ENCODE peak calls at places on chromosomes 4 and X, in five cellular contexts. One of them, this sample, is unnamed.
A peak's percentile ranks its signal among the peaks of the same experiment; 100 is the strongest.

GRCh38 chrX:46626566-46626965 is 53.0 kb downstream of the CHST7 start:
- DNase-seq in IMR-90: no peak
- DNase-seq in neural progenitor cell: no peak
- DNase-seq in Karpas-422: no peak
- DNase-seq in aorta: no peak
- DNase-seq in this sample: no peak

GRCh38 chr4:1608821-1609500 is 75.2 kb downstream of the FAM53A start:
- DNase-seq in IMR-90: no peak
- DNase-seq in neural progenitor cell: no peak
- DNase-seq in Karpas-422: no peak
- DNase-seq in aorta: peak; percentile 69
- DNase-seq in this sample: no peak

GRCh38 chr4:124030038-124030638 is 633.5 kb downstream of the SPRY1 start:
- DNase-seq in Karpas-422: no peak
- DNase-seq in IMR-90: no peak
- DNase-seq in neural progenitor cell: peak; percentile 20
- DNase-seq in aorta: no peak
- DNase-seq in this sample: no peak

GRCh38 chr4:175290401-175290800 is 372.2 kb downstream of the ADAM29 start:
- DNase-seq in neural progenitor cell: no peak
- DNase-seq in Karpas-422: no peak
- DNase-seq in IMR-90: peak; percentile 64
- DNase-seq in aorta: no peak
- DNase-seq in this sample: no peak

GRCh38 chrX:129842510-129843208 is 1.0 kb downstream of the ZDHHC9 start:
- DNase-seq in aorta: peak; percentile 77
- DNase-seq in IMR-90: peak; percentile 49
- DNase-seq in neural progenitor cell: peak; percentile 14
- DNase-seq in Karpas-422: peak; percentile 57
- DNase-seq in this sample: peak; percentile 5

GRCh38 chrX:101223226-101223625 is 3.6 kb downstream of the DRP2 start:
- DNase-seq in Karpas-422: no peak
- DNase-seq in IMR-90: no peak
- DNase-seq in neural progenitor cell: no peak
- DNase-seq in aorta: no peak
- DNase-seq in this sample: no peak

GRCh38 chrX:54640721-54641120 is 110.7 kb downstream of the GNL3L start:
- DNase-seq in aorta: no peak
- DNase-seq in neural progenitor cell: no peak
- DNase-seq in Karpas-422: no peak
- DNase-seq in IMR-90: no peak
- DNase-seq in this sample: no peak

GRCh38 chr4:65893957-65894755 is 223.9 kb upstream of the EPHA5 start:
- DNase-seq in Karpas-422: no peak
- DNase-seq in neural progenitor cell: no peak
- DNase-seq in IMR-90: no peak
- DNase-seq in aorta: no peak
- DNase-seq in this sample: peak; percentile 8

GRCh38 chr4:178689926-178690325 is 1247.7 kb upstream of the AGA start:
- DNase-seq in IMR-90: no peak
- DNase-seq in aorta: no peak
- DNase-seq in neural progenitor cell: peak; percentile 79
- DNase-seq in Karpas-422: no peak
- DNase-seq in this sample: no peak

GRCh38 chr4:28444886-28445496 is 1584.3 kb downstream of the STIM2 start:
- DNase-seq in neural progenitor cell: no peak
- DNase-seq in Karpas-422: no peak
- DNase-seq in IMR-90: peak; percentile 56
- DNase-seq in aorta: no peak
- DNase-seq in this sample: no peak

GRCh38 chr4:138588501-138588900 is 346.4 kb upstream of the SLC7A11 start:
- DNase-seq in Karpas-422: no peak
- DNase-seq in neural progenitor cell: no peak
- DNase-seq in IMR-90: no peak
- DNase-seq in aorta: no peak
- DNase-seq in this sample: no peak

GRCh38 chr4:105714071-105714521 is 5.5 kb downstream of the GSTCD start:
- DNase-seq in neural progenitor cell: no peak
- DNase-seq in Karpas-422: peak; percentile 94
- DNase-seq in IMR-90: no peak
- DNase-seq in aorta: no peak
- DNase-seq in this sample: peak; percentile 6

GRCh38 chrX:144896323-144896722 is 351.0 kb upstream of the SPANXN1 start:
- DNase-seq in IMR-90: no peak
- DNase-seq in Karpas-422: peak; percentile 58
- DNase-seq in aorta: no peak
- DNase-seq in neural progenitor cell: peak; percentile 3
- DNase-seq in this sample: no peak

GRCh38 chr4:1356181-1356998 is 9.4 kb downstream of the UVSSA start:
- DNase-seq in Karpas-422: peak; percentile 76
- DNase-seq in neural progenitor cell: peak; percentile 86
- DNase-seq in aorta: peak; percentile 87
- DNase-seq in IMR-90: peak; percentile 32
- DNase-seq in this sample: peak; percentile 82

GRCh38 chr4:101155368-101155767 is 192.0 kb downstream of the PPP3CA start:
- DNase-seq in neural progenitor cell: peak; percentile 21
- DNase-seq in aorta: no peak
- DNase-seq in Karpas-422: no peak
- DNase-seq in IMR-90: peak; percentile 75
- DNase-seq in this sample: no peak

GRCh38 chrX:110219920-110220319 is 98.0 kb downstream of the AMMECR1 start:
- DNase-seq in IMR-90: peak; percentile 69
- DNase-seq in Karpas-422: no peak
- DNase-seq in neural progenitor cell: no peak
- DNase-seq in aorta: no peak
- DNase-seq in this sample: peak; percentile 45

GRCh38 chr4:69888336-69888735 is 28.4 kb upstream of the SULT1E1 start:
- DNase-seq in neural progenitor cell: no peak
- DNase-seq in Karpas-422: no peak
- DNase-seq in IMR-90: no peak
- DNase-seq in aorta: no peak
- DNase-seq in this sample: no peak

DNA sequence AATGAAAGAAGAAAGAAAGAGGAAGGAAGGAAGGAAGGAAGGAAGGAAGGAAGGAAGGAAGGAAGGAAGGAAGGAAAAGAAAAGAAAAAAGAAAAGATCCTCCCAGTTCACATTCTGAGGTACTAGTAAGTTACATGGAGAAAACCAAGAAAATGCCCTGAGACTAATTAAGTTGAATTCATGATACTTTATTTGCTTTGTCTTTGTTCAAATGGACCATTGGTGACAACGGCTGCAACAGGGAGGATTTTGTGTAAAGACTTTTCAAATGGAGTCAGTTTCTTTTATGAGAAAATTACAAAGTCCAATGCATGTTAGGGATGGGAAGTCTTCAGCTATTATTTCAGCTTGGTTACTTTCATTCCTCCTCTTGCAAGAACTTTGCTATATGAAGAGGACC is 8.4 kb downstream of the VCX3A start:
- DNase-seq in neural progenitor cell: no peak
- DNase-seq in Karpas-422: no peak
- DNase-seq in IMR-90: no peak
- DNase-seq in aorta: no peak
- DNase-seq in this sample: no peak
- H3K27ac ChIP-seq in neural progenitor cell: no peak overlapping the region
- H3K27ac ChIP-seq in Karpas-422: no peak overlapping the region
- H3K27ac ChIP-seq in IMR-90: no peak overlapping the region
- H3K27ac ChIP-seq in aorta: no peak overlapping the region
- H3K27ac ChIP-seq in this sample: no peak overlapping the region

DNA sequence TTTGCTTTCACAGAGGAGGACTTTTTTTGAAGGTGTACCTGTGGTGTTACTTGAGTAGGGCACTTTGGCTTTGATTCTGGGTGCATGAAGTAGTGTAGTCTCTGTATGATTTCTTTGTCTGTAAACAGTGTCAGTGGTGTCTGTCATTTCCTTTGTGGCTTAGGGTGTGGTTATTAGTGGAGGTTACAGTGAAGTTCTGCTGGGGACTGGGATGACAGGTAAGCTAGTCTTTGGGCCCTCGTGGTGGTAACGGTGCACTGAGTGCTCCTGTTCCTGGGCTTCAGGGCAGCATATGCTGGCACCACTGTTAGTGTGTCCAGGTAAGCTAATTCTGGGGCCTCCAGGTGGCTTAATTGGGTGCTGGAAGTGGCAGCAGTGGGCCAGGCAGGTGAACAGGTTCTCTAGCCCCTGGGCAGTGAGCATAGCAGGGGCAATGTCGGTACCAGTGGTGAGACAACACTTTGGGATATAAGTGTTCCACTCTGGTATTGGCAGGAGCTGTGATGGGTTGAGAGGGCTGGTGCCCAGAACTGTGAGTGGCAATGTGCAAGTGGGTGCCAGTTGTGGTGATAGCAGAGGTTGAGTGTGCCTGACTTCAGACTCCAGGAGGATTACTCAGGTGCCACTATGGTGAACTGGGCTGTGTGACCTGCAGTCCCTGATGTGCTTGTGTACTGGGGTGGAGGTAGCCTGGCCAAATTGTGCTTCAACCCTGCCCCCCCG is 26.0 kb upstream of the VSIG1 start:
- DNase-seq in IMR-90: no peak
- DNase-seq in Karpas-422: no peak
- DNase-seq in neural progenitor cell: no peak
- DNase-seq in aorta: no peak
- DNase-seq in this sample: no peak
- H3K4me3 ChIP-seq in IMR-90: no peak overlapping the region
- H3K4me3 ChIP-seq in Karpas-422: no peak overlapping the region
- H3K4me3 ChIP-seq in neural progenitor cell: no peak overlapping the region
- H3K4me3 ChIP-seq in aorta: no peak overlapping the region
- H3K4me3 ChIP-seq in this sample: no peak overlapping the region

DNA sequence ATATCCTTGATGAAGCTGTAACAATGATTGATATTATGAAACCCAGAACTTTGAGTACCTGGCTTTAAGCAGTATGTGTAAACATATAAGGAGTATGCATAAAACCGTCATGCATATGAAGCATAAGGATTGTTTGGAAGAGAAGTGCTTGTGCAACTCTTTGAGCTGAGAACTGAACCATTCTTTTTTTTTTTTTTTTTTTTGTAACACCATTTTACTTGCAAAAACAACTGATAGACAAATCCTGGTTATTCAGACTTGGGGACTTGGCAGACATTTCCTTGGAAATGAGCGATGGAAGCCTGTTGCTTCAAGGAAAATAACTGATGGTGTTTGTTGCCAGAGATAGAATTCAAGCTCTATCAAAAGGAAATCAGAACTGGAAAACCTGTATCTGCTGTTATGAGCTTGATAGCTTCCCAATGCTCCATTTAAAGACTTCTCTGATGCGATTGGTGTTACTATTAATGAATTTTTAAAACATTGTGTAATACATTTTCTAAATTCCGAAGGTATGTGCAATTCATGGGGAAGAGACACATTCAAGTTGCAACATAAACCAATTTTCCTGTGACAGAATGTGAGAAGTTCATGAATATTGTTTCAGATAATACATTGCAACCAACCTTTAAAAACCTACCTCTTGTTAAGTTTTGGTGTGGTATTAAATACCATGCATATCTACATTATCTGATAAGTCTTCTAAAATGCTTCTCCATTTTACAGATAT is 47.0 kb upstream of the FAT1 start:
- DNase-seq in neural progenitor cell: no peak
- DNase-seq in aorta: no peak
- DNase-seq in Karpas-422: no peak
- DNase-seq in IMR-90: peak; percentile 82
- DNase-seq in this sample: no peak
- H3K27ac ChIP-seq in neural progenitor cell: no peak overlapping the region
- H3K27ac ChIP-seq in aorta: no peak overlapping the region
- H3K27ac ChIP-seq in Karpas-422: no peak overlapping the region
- H3K27ac ChIP-seq in IMR-90: peak overlapping the region; percentile 82
- H3K27ac ChIP-seq in this sample: no peak overlapping the region

GRCh38 chr4:118825799-118826198 is 10.1 kb downstream of the SEC24D start:
- DNase-seq in IMR-90: no peak
- DNase-seq in Karpas-422: no peak
- DNase-seq in aorta: no peak
- DNase-seq in neural progenitor cell: no peak
- DNase-seq in this sample: no peak

GRCh38 chr4:118824141-118824540 is 11.8 kb downstream of the SEC24D start:
- DNase-seq in Karpas-422: no peak
- DNase-seq in neural progenitor cell: no peak
- DNase-seq in IMR-90: no peak
- DNase-seq in aorta: no peak
- DNase-seq in this sample: no peak

GRCh38 chr4:118823471-118823870 is 12.5 kb downstream of the SEC24D start:
- DNase-seq in aorta: no peak
- DNase-seq in IMR-90: no peak
- DNase-seq in neural progenitor cell: no peak
- DNase-seq in Karpas-422: no peak
- DNase-seq in this sample: no peak

GRCh38 chr4:118817178-118817930 is 18.6 kb downstream of the SEC24D start:
- DNase-seq in aorta: no peak
- DNase-seq in neural progenitor cell: no peak
- DNase-seq in IMR-90: no peak
- DNase-seq in Karpas-422: no peak
- DNase-seq in this sample: no peak

DNA sequence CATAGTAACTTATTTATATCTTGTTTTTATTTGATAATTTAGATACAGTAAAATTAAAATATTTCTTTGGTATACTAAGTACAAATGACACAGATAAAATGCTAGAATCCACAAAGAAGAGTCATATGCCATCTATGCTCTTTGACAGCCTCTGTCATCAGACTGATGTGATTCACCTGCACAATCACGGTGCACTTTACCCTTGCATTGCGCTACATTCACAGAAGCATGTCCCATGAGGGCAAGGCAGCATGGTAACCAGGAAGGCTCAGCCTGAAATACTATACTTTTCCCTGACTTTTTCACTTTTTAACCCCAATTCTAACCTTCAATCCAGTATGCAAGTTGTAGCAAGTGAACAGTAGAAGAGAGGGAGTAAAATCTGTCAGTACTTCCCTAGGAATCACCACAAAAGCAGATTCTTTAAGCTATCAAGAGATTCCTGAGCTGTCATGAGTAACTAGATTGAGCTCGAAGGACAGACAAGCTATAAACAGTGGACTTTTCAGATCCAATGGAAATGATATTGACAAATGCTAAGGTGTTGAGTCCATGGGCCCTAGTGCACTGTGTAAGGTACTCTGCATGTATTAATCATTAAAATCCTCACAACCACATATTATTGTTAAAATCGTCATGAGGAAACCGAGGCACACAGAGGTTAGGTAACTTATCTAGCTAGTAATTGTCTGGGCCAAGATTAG is 14.2 kb downstream of the SEC24D start:
- DNase-seq in Karpas-422: no peak
- DNase-seq in neural progenitor cell: no peak
- DNase-seq in IMR-90: no peak
- DNase-seq in aorta: no peak
- DNase-seq in this sample: no peak
- H3K4me3 ChIP-seq in Karpas-422: no peak overlapping the region
- H3K4me3 ChIP-seq in neural progenitor cell: no peak overlapping the region
- H3K4me3 ChIP-seq in IMR-90: no peak overlapping the region
- H3K4me3 ChIP-seq in aorta: no peak overlapping the region
- H3K4me3 ChIP-seq in this sample: no peak overlapping the region

GRCh38 chr4:87530868-87531267 is 1.7 kb upstream of the SPARCL1 start:
- DNase-seq in Karpas-422: no peak
- DNase-seq in IMR-90: peak; percentile 27
- DNase-seq in neural progenitor cell: no peak
- DNase-seq in aorta: no peak
- DNase-seq in this sample: peak; percentile 95
- H3K27ac ChIP-seq in Karpas-422: no peak overlapping the region
- H3K27ac ChIP-seq in IMR-90: no peak overlapping the region
- H3K27ac ChIP-seq in neural progenitor cell: no peak overlapping the region
- H3K27ac ChIP-seq in aorta: peak overlapping the region; percentile 69
- H3K27ac ChIP-seq in this sample: no peak overlapping the region

GRCh38 chr4:4865705-4866123 is 6.2 kb downstream of the MSX1 start:
- DNase-seq in neural progenitor cell: peak; percentile 56
- DNase-seq in IMR-90: no peak
- DNase-seq in Karpas-422: no peak
- DNase-seq in aorta: no peak
- DNase-seq in this sample: no peak
- H3K4me3 ChIP-seq in neural progenitor cell: peak overlapping the region; percentile 38
- H3K4me3 ChIP-seq in IMR-90: peak overlapping the region; percentile 35
- H3K4me3 ChIP-seq in Karpas-422: no peak overlapping the region
- H3K4me3 ChIP-seq in aorta: peak overlapping the region; percentile 7
- H3K4me3 ChIP-seq in this sample: peak overlapping the region; percentile 30

GRCh38 chr4:113708250-113708649 is 53.3 kb downstream of the CAMK2D start:
- DNase-seq in IMR-90: peak; percentile 29
- DNase-seq in Karpas-422: no peak
- DNase-seq in aorta: no peak
- DNase-seq in neural progenitor cell: no peak
- DNase-seq in this sample: no peak
- H3K27ac ChIP-seq in IMR-90: no peak overlapping the region
- H3K27ac ChIP-seq in Karpas-422: peak overlapping the region; percentile 48
- H3K27ac ChIP-seq in aorta: no peak overlapping the region
- H3K27ac ChIP-seq in neural progenitor cell: no peak overlapping the region
- H3K27ac ChIP-seq in this sample: no peak overlapping the region